ENCODE peak calls at places on chromosomes 3 and 15, in eight cellular contexts. J is SK-N-MC; E is effector CD4-positive, alpha-beta T cell; T is activated T-cell treated with anti-CD3 and anti-CD28 coated beads, Interleukin-2, amount 50 U/mL, for 24 hours; X is ELR; Y is foreskin fibroblast; I is foreskin keratinocyte; D is lower lobe of right lung. K is an unnamed sample.

GRCh38 chr3:194212021-194212868 is 76.3 kb downstream of the HES1 start:
- DNase-seq in T (no peak), X (no peak), Y (no peak), I (no peak), J (no peak), D (no peak), E (no peak), K (no peak)

GRCh38 chr3:58101499-58102370 is 93.5 kb downstream of the FLNB start:
- DNase-seq in J (no peak), I (no peak), D (no peak), T (no peak), Y (no peak), X (no peak), E (no peak), K (no peak)

GRCh38 chr3:62151591-62151990 is 221.8 kb downstream of the FEZF2 start:
- DNase-seq in J (no peak), I (peak), T (no peak), X (peak), D (no peak), E (no peak), Y (peak), K (no peak)

GRCh38 chr3:119350114-119350513 is 55.9 kb downstream of the ARHGAP31 start:
- DNase-seq in T (no peak), I (no peak), E (no peak), D (no peak), Y (no peak), J (no peak), X (peak), K (no peak)

GRCh38 chr3:43953814-43954241 is 263.1 kb downstream of the ABHD5 start:
- DNase-seq in J (no peak), T (no peak), I (no peak), D (no peak), E (no peak), Y (peak), X (peak), K (no peak)

GRCh38 chr3:101677436-101678286 is 729 bp upstream of the ZBTB11 start:
- DNase-seq in J (no peak), X (no peak), E (no peak), D (no peak), I (no peak), Y (no peak), T (peak), K (no peak)

GRCh38 chr3:32421991-32422859 is 30.6 kb downstream of the CMTM7 start:
- DNase-seq in X (peak), I (peak), D (peak), J (no peak), T (no peak), E (no peak), Y (peak), K (no peak)

GRCh38 chr3:49133226-49133951 is 539 bp upstream of the LAMB2 start:
- DNase-seq in X (peak), E (no peak), D (peak), T (no peak), I (peak), Y (peak), J (peak), K (no peak)

GRCh38 chr15:62606376-62607164 is 436.0 kb upstream of the TPM1 start:
- DNase-seq in T (no peak), X (peak), Y (peak), D (no peak), I (peak), E (no peak), J (no peak), K (no peak)

GRCh38 chr3:172210355-172210754 is 171.0 kb downstream of the FNDC3B start:
- DNase-seq in D (no peak), I (no peak), Y (no peak), X (peak), T (no peak), J (no peak), E (no peak), K (no peak)

GRCh38 chr3:102102394-102102793 is 253.1 kb downstream of the NFKBIZ start:
- DNase-seq in X (no peak), I (no peak), Y (no peak), E (no peak), D (no peak), J (no peak), T (no peak), K (no peak)

GRCh38 chr15:70057931-70058641 is 39.6 kb downstream of the TLE3 start:
- DNase-seq in I (no peak), T (no peak), J (no peak), E (no peak), D (peak), Y (no peak), X (no peak), K (no peak)

GRCh38 chr3:134917631-134918030 is 122.6 kb downstream of the EPHB1 start:
- DNase-seq in T (no peak), J (no peak), X (no peak), D (no peak), I (peak), E (no peak), Y (peak), K (no peak)

GRCh38 chr3:187318819-187319616 is 27.5 kb upstream of the MASP1 start:
- DNase-seq in I (peak), T (peak), Y (peak), J (peak), D (no peak), X (peak), E (peak), K (no peak)

GRCh38 chr3:119562307-119562961 is 3.0 kb upstream of the CD80 start:
- DNase-seq in D (no peak), I (no peak), E (peak), X (no peak), J (no peak), Y (no peak), T (peak), K (peak)

GRCh38 chr15:91572110-91572509 is 281.4 kb upstream of the SLCO3A1 start:
- DNase-seq in Y (no peak), E (no peak), X (no peak), I (peak), D (no peak), T (no peak), J (no peak), K (no peak)

GRCh38 chr3:185658504-185658912 is 72.4 kb downstream of the SENP2 start:
- DNase-seq in T (no peak), I (peak), J (no peak), D (no peak), X (peak), E (no peak), Y (peak), K (no peak)

GRCh38 chr15:99409560-99409959 is 156.2 kb upstream of the MEF2A start:
- DNase-seq in D (no peak), T (no peak), E (no peak), Y (no peak), X (no peak), J (no peak), I (no peak), K (no peak)

GRCh38 chr15:70066422-70066821 is 31.3 kb downstream of the TLE3 start:
- DNase-seq in D (no peak), E (no peak), X (peak), I (peak), J (peak), T (no peak), Y (peak), K (no peak)

GRCh38 chr3:120528163-120528562 is 68.0 kb upstream of the NDUFB4 start:
- DNase-seq in Y (no peak), T (no peak), E (no peak), D (no peak), I (no peak), J (no peak), X (no peak), K (no peak)

GRCh38 chr3:152834354-152835310 is at the start of gene P2RY1:
- DNase-seq in J (no peak), E (no peak), Y (peak), D (peak), X (peak), T (peak), I (peak), K (no peak)

GRCh38 chr3:195100903-195101591 is 169.9 kb downstream of the XXYLT1 start:
- DNase-seq in I (peak), E (no peak), D (peak), X (no peak), T (no peak), Y (peak), J (peak), K (peak)

GRCh38 chr3:48018841-48019240 is 2.6 kb upstream of the MAP4 start:
- DNase-seq in E (no peak), I (peak), D (no peak), T (no peak), Y (peak), X (peak), J (no peak), K (no peak)

GRCh38 chr3:194316918-194317317 is 34.2 kb downstream of the CPN2 start:
- DNase-seq in X (no peak), E (no peak), J (no peak), Y (no peak), D (no peak), I (no peak), T (no peak), K (no peak)

GRCh38 chr3:8773941-8774542 is 4.6 kb upstream of the OXTR start:
- DNase-seq in X (no peak), Y (no peak), J (no peak), T (no peak), E (no peak), I (no peak), D (no peak), K (no peak)